ENCODE peak calls at places on chromosomes 12 and 14, in eight cellular contexts. J is transverse colon, V is body of pancreas, X is HCT116, G is ovary, A is heart left ventricle, N is spleen, L is breast epithelium. T is an unnamed sample.

GRCh38 chr14:90132821-90133570 is 71.2 kb downstream of the KCNK13 start:
- DNase-seq in L (no peak), X (no peak), J (no peak), V (no peak), A (no peak), G (no peak), N (no peak), T (no peak)

GRCh38 chr14:75003250-75004027 is 718 bp downstream of the EIF2B2 start:
- DNase-seq in N (no peak), G (no peak), J (peak; percentile 18), V (no peak), X (no peak), A (no peak), L (no peak), T (no peak)

GRCh38 chr14:66396165-66396564 is 90.0 kb upstream of the CCDC196 start:
- DNase-seq in V (no peak), L (no peak), G (no peak), N (no peak), J (no peak), X (no peak), A (no peak), T (no peak)

GRCh38 chr14:95741051-95741490 is 27.1 kb upstream of the TCL1A start:
- DNase-seq in J (no peak), N (no peak), G (no peak), V (no peak), L (peak; percentile 34), A (no peak), X (peak; percentile 7), T (no peak)

GRCh38 chr14:53306926-53307325 is 153.8 kb upstream of the DDHD1 start:
- DNase-seq in G (no peak), V (peak; percentile 9), L (no peak), N (no peak), A (no peak), J (no peak), X (no peak), T (no peak)

GRCh38 chr12:22229652-22230279 is 104.7 kb downstream of the ST8SIA1 start:
- DNase-seq in X (no peak), G (no peak), A (no peak), N (no peak), V (no peak), J (no peak), L (no peak), T (no peak)

GRCh38 chr14:95993768-95994592 is 45.2 kb upstream of the C14orf132 start:
- DNase-seq in L (no peak), V (peak; percentile 47), N (no peak), A (no peak), X (peak; percentile 43), G (no peak), J (no peak), T (peak; percentile 20)

GRCh38 chr14:90632868-90633267 is 183.4 kb downstream of the TTC7B start:
- DNase-seq in J (no peak), L (no peak), G (no peak), N (no peak), V (no peak), A (no peak), X (no peak), T (no peak)

GRCh38 chr12:91493308-91493707 is 310.7 kb upstream of the DCN start:
- DNase-seq in X (no peak), G (no peak), V (no peak), A (no peak), N (no peak), L (no peak), J (no peak), T (no peak)

GRCh38 chr14:64971890-64972785 is at the start of gene RAB15:
- DNase-seq in J (peak; percentile 32), L (no peak), N (peak; percentile 86), V (peak; percentile 40), G (peak; percentile 65), X (no peak), A (peak; percentile 55), T (peak; percentile 47)

GRCh38 chr14:24339284-24340151 is at the start of gene RIPK3:
- DNase-seq in G (no peak), V (peak; percentile 78), A (peak; percentile 61), J (peak; percentile 87), L (no peak), N (peak; percentile 95), X (no peak), T (peak; percentile 70)

GRCh38 chr12:28367326-28367725 is 177.1 kb downstream of the CCDC91 start:
- DNase-seq in L (no peak), G (no peak), V (no peak), A (no peak), J (no peak), N (no peak), X (no peak), T (no peak)

GRCh38 chr14:68384335-68384734 is 408.5 kb downstream of the ZFP36L1 start:
- DNase-seq in J (peak; percentile 37), V (peak; percentile 77), X (no peak), L (peak; percentile 62), A (peak; percentile 51), N (no peak), G (no peak), T (peak; percentile 52)

GRCh38 chr12:51686727-51687126 is 95.7 kb downstream of the SCN8A start:
- DNase-seq in A (no peak), N (no peak), X (no peak), V (no peak), J (no peak), L (no peak), G (no peak), T (no peak)

GRCh38 chr12:54136844-54137580 is 51.8 kb downstream of the SMUG1 start:
- DNase-seq in X (no peak), G (no peak), V (no peak), A (no peak), J (no peak), L (no peak), N (no peak), T (no peak)

GRCh38 chr12:126084480-126084879 is 1019.2 kb downstream of the AACS start:
- DNase-seq in V (peak; percentile 18), J (no peak), L (no peak), N (no peak), A (no peak), G (no peak), X (no peak), T (no peak)

GRCh38 chr14:99554757-99555531 is 49.1 kb downstream of the CCDC85C start:
- DNase-seq in A (no peak), G (no peak), L (peak; percentile 76), V (peak; percentile 98), J (peak; percentile 66), X (no peak), N (no peak), T (peak; percentile 40)

GRCh38 chr12:32533971-32534590 is 134.7 kb downstream of the FGD4 start:
- DNase-seq in L (peak; percentile 50), A (peak; percentile 51), V (peak; percentile 85), J (peak; percentile 78), G (peak; percentile 50), N (no peak), X (peak; percentile 1), T (peak; percentile 67)

GRCh38 chr12:57609091-57609780 is 2.0 kb upstream of the ARHGEF25 start:
- DNase-seq in A (no peak), L (no peak), N (no peak), J (no peak), G (peak; percentile 59), V (no peak), X (no peak), T (no peak)

DNA sequence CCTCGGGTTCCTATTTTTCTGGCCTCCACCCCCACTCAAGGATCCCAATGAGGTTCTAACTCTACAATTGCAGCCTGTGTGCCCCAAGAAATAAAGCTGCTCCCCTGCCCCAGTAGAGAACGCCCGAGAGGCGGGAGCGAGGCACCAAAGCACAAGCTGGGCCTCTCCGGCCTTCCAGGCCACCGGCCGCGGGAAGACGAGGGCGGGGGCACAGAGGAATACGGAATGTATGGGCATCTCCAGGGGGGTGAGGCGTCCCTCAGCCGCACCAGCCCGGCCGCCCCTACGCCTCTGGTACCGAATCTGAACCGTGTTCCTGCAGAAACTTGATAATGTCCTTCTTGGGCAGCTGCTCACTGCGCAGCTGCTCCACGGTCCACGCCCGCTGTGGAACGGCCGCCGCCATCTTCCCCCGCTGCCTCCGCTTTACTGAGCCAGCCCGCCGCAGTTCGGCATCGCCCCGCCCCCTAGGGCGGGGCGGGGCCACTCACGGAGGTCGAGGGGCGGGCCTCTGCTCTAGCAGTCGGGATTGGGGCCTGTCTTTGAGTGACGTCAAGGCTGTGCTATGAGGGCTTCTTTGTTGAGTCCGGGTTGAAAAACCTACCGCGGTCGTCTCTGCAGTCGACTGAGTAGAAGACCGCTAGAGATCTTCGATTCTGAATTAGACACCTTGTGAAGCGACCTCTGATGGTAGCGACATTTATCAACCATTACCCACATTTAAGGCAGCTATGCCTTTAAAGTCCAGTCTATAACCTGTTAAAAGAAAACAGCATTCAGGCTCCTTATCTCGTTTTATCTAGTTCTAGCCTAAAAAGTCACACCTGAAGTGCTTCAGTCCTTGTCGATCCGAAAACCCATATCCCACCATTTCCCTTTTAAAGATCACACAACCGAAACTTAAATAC is at the start of gene FKBP3:
- DNase-seq in A (peak; percentile 97), V (peak; percentile 99), X (peak; percentile 99), J (peak; percentile 97), G (peak; percentile 96), N (peak; percentile 98), L (peak; percentile 97), T (peak; percentile 98)
- TF ChIP-seq POLR2A in A (peak; percentile 83), V (peak; percentile 58), X (peak; percentile 85), J (peak; percentile 93), G (peak; percentile 79), N (peak; percentile 74), L (peak; percentile 87), T (peak; percentile 24)

GRCh38 chr12:3681595-3681921 is 71.4 kb downstream of the CRACR2A start:
- DNase-seq in A (no peak), G (no peak), J (no peak), L (no peak), V (no peak), N (no peak), X (no peak), T (no peak)
- H3K4me1 ChIP-seq in A (peaks cover 7% of the 10 kb centered on the region), G (peaks cover 9% of the 10 kb centered on the region), J (peaks cover 13% of the 10 kb centered on the region), L (no peaks in the 10 kb centered on the region), V (no peaks in the 10 kb centered on the region), N (no peaks in the 10 kb centered on the region), X (no peaks in the 10 kb centered on the region), T (no peaks in the 10 kb centered on the region)

DNA sequence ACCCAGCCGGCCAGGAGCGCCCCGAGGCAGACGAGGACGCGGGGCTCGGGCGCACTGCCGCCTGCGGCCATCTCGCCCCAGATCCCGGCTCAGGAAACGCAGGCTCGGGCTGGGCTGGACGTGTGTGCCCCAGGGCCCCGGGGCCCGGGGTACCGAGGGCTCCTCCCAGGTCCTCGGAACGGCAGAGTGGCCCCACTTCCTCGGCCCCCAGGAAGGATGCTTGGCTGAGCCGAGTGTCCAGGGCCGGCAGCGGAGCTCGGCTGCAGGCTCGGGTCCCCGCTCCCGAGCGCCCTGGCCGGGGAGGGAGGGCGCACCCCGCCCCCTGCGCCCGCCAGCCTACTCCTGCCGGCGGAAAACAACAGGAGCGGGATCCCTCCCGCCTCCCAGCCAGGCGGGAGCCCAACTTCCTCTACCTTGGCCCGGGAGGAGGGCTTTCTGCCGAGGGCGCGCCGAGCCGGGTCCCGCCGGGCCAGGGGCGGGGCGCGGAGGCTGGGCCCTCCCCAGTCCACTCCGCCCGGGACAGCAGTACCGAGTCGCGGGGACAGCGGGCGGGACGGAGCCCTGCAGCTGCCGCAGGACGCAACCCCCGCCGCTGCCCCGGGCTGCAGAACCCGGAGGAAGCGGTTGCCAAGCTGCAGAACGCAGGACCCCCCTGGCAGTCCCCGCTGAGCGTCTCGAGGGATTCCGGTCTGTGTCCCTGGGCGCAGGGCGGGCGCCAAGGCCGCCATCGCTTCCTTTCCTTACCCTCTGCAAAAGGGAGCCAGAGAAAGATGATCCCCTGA is at the start of gene VSIG10:
- DNase-seq in N (peak; percentile 86), V (peak; percentile 81), G (peak; percentile 80), J (peak; percentile 89), X (no peak), A (peak; percentile 76), L (peak; percentile 20), T (peak; percentile 88)
- TF ChIP-seq POLR2A in N (no peak), V (peak; percentile 78), G (peak; percentile 8), J (peak; percentile 94), X (peak; percentile 41), A (peak; percentile 84), L (peak; percentile 34), T (peak; percentile 67)

GRCh38 chr14:104969741-104970230 is 8.4 kb downstream of the AHNAK2 start:
- DNase-seq in N (peak; percentile 57), G (peak; percentile 37), J (no peak), V (no peak), L (no peak), A (no peak), X (no peak), T (no peak)
- H3K4me1 ChIP-seq in N (peaks cover 32% of the 10 kb centered on the region), G (peaks cover 31% of the 10 kb centered on the region), J (peaks cover 61% of the 10 kb centered on the region), V (peaks cover 51% of the 10 kb centered on the region), L (peaks cover 33% of the 10 kb centered on the region), A (peaks cover 36% of the 10 kb centered on the region), X (peaks cover 85% of the 10 kb centered on the region), T (peaks cover 58% of the 10 kb centered on the region)

T was measured in thyroid gland.